ENCODE peak calls at places on chromosomes 7 and 10, in nine cellular contexts. V, F, Y, G, T, S, B, L and N are unnamed samples.

GRCh38 chr7:45601094-45601493 is 26.9 kb downstream of the ADCY1 start:
- DNase-seq in V (no peak), F (peak), Y (no peak), G (peak), T (no peak), S (no peak), B (no peak), L (no peak), N (peak)

GRCh38 chr7:3518546-3518945 is 217.5 kb downstream of the SDK1 start:
- DNase-seq in V (no peak), F (no peak), Y (peak), G (no peak), T (no peak), S (no peak), B (no peak), L (no peak), N (no peak)

GRCh38 chr7:106485031-106485551 is 175.9 kb downstream of the CCDC71L start:
- DNase-seq in V (no peak), F (no peak), Y (peak), G (no peak), T (peak), S (no peak), B (no peak), L (no peak), N (peak)

GRCh38 chr10:14093735-14094484 is 236.8 kb downstream of the FRMD4A start:
- DNase-seq in V (no peak), F (no peak), Y (peak), G (no peak), T (peak), S (no peak), B (peak), L (peak), N (peak)

GRCh38 chr7:112649560-112649959 is 140.6 kb downstream of the TMEM168 start:
- DNase-seq in V (no peak), F (no peak), Y (peak), G (no peak), T (no peak), S (no peak), B (no peak), L (no peak), N (no peak)

GRCh38 chr7:133040617-133041016 is 41.3 kb downstream of the CHCHD3 start:
- DNase-seq in V (no peak), F (no peak), Y (no peak), G (no peak), T (no peak), S (no peak), B (no peak), L (no peak), N (no peak)

GRCh38 chr10:63268139-63268797 is 135.1 kb downstream of the NRBF2 start:
- DNase-seq in V (peak), F (no peak), Y (no peak), G (no peak), T (peak), S (no peak), B (peak), L (no peak), N (no peak)

GRCh38 chr7:116395125-116395791 is 104.3 kb upstream of the CAV2 start:
- DNase-seq in V (no peak), F (no peak), Y (peak), G (no peak), T (peak), S (no peak), B (peak), L (peak), N (no peak)

GRCh38 chr7:128215281-128215680 is 25.8 kb upstream of the LEP start:
- DNase-seq in V (no peak), F (no peak), Y (peak), G (no peak), T (peak), S (no peak), B (no peak), L (no peak), N (no peak)

GRCh38 chr10:128716181-128716580 is 590.0 kb upstream of the MKI67 start:
- DNase-seq in V (no peak), F (no peak), Y (no peak), G (no peak), T (no peak), S (no peak), B (no peak), L (no peak), N (no peak)

GRCh38 chr10:45473126-45473525 is 99.1 kb downstream of the ALOX5 start:
- DNase-seq in V (no peak), F (no peak), Y (no peak), G (no peak), T (no peak), S (no peak), B (no peak), L (no peak), N (no peak)

GRCh38 chr7:151115121-151115835 is 29.0 kb downstream of the AGAP3 start:
- DNase-seq in V (peak), F (no peak), Y (no peak), G (no peak), T (peak), S (no peak), B (peak), L (peak), N (peak)

GRCh38 chr7:120550494-120551048 is 277.6 kb downstream of the KCND2 start:
- DNase-seq in V (no peak), F (no peak), Y (peak), G (no peak), T (peak), S (no peak), B (no peak), L (no peak), N (no peak)

GRCh38 chr7:20865684-20866083 is 79.0 kb upstream of the SP8 start:
- DNase-seq in V (no peak), F (no peak), Y (no peak), G (no peak), T (no peak), S (no peak), B (no peak), L (no peak), N (no peak)

DNA sequence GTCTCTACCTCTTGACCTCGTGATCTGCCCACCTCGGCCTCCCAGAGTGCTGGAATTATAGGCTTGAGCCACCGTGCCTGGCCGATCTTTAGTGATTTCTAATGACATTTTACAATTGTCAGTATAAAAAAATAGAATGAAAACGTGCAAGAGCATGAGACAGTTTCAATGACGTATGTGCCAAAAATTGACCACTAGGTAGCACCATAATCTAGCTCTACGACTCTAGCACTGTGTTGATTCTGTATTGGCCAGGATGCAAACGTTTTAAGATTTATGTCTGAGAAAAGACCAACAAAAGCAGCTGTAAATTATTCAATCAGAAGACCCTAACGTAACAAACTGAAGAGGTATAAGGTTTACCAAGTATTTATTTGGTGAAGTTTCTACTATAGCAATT is 25.4 kb upstream of the EXOC6 start:
- DNase-seq in V (no peak), F (no peak), Y (no peak), G (no peak), T (peak), S (no peak), B (no peak), L (no peak), N (peak)
- TF ChIP-seq CTCF in V (no peak), F (peak), Y (no peak), G (no peak), T (peak), S (no peak), B (peak), L (no peak), N (no peak)

DNA sequence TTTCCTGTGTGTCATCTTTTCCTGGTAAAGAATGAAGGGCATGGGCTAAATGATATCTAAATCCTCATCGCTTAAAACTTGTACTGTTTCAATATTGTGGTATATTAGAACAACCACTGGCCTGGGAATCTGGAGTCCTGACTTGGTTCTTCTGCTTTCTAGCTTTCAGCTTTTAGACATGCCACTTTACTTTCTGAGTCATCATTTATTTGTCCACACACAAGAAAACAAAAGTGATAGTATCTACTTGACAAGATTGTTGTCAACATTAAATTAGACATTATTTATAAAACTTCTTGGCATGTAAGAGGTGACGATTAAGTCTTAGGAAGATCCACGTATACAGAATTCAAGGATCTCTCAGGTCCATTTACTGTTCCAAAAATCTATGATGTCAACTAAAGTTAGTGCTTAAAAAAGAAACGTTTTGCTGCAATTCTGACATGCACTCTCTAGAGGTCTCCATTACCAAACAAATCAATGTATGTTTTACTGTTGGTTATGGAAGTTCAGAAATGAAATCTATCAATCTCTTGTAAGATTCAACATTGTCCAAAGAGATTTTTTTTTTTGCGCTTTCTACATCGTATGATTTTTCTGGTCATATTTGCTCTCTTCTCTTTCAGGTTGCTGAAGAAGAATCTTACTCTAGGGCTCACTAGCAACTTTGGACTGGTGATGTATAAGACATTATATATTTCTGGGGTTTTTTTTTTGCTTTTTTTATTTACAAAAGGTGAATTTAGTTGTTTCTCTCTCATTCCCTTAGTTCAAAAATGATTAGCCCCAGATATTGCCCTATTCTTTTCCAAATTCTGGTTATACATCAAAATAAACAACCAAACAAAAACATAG is 53.6 kb upstream of the DYNC1I1 start:
- DNase-seq in V (no peak), F (no peak), Y (no peak), G (no peak), T (peak), S (no peak), B (no peak), L (no peak), N (peak)
- TF ChIP-seq CTCF in V (peak), F (peak), Y (peak), G (no peak), T (peak), S (no peak), B (peak), L (no peak), N (no peak)

GRCh38 chr10:126235091-126235978 is 152.9 kb downstream of the ADAM12 start:
- DNase-seq in V (no peak), F (no peak), Y (no peak), G (no peak), T (no peak), S (no peak), B (no peak), L (no peak), N (no peak)
- TF ChIP-seq CTCF in V (no peak), F (no peak), Y (no peak), G (no peak), T (no peak), S (no peak), B (no peak), L (no peak), N (no peak)

DNA sequence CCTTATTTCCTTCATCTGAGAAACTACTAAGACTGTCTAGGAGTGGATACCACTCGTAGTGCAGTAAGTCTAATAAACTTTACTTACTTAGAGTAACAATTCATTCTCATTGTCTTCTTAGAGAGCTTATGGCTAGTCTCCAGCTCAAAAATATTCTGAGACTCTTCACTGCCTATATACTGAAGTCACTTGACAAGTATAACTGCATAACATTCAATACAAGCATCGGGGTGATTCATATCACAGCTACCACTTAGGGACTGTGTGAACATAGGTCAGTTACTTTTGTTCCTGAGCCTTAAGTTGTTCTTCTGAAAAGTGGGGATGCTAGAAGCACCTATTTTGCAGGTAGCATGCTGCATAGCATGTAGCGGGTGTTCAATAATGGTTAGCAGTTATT is 111.0 kb downstream of the HTR7 start:
- DNase-seq in V (no peak), F (no peak), Y (no peak), G (no peak), T (no peak), S (no peak), B (no peak), L (no peak), N (no peak)
- TF ChIP-seq CTCF in V (no peak), F (no peak), Y (no peak), G (no peak), T (no peak), S (no peak), B (no peak), L (no peak), N (no peak)